ENCODE peak calls at places on chromosomes 16 and 17, in four cellular contexts. One of them, this sample, is unnamed.
A peak's percentile ranks its signal among the peaks of the same experiment; 100 is the strongest.

GRCh38 chr17:29176500-29177351 is 3.5 kb downstream of the MYO18A start:
- DNase-seq in fibroblast of lung: peak; percentile 44
- DNase-seq in AG09309: no peak
- DNase-seq in stimulated activated CD8-positive, alpha-beta memory T cell treated with anti-CD3 and anti-CD28 coated beads, Interleukin-2, amount 100 ng/mL, for 48 hours: no peak
- DNase-seq in this sample: no peak

GRCh38 chr17:7133424-7133823 is 18.8 kb upstream of the ASGR2 start:
- DNase-seq in AG09309: no peak
- DNase-seq in stimulated activated CD8-positive, alpha-beta memory T cell treated with anti-CD3 and anti-CD28 coated beads, Interleukin-2, amount 100 ng/mL, for 48 hours: peak; percentile 36
- DNase-seq in fibroblast of lung: no peak
- DNase-seq in this sample: no peak

GRCh38 chr17:42667088-42667951 is 8.2 kb downstream of the TUBG2 start:
- DNase-seq in stimulated activated CD8-positive, alpha-beta memory T cell treated with anti-CD3 and anti-CD28 coated beads, Interleukin-2, amount 100 ng/mL, for 48 hours: no peak
- DNase-seq in AG09309: no peak
- DNase-seq in fibroblast of lung: peak; percentile 81
- DNase-seq in this sample: peak; percentile 72

GRCh38 chr16:68214726-68215125 is 21.2 kb downstream of the ESRP2 start:
- DNase-seq in AG09309: no peak
- DNase-seq in stimulated activated CD8-positive, alpha-beta memory T cell treated with anti-CD3 and anti-CD28 coated beads, Interleukin-2, amount 100 ng/mL, for 48 hours: no peak
- DNase-seq in fibroblast of lung: no peak
- DNase-seq in this sample: no peak

GRCh38 chr16:84351630-84352029 is 16.7 kb upstream of the ATP2C2 start:
- DNase-seq in fibroblast of lung: no peak
- DNase-seq in AG09309: no peak
- DNase-seq in stimulated activated CD8-positive, alpha-beta memory T cell treated with anti-CD3 and anti-CD28 coated beads, Interleukin-2, amount 100 ng/mL, for 48 hours: no peak
- DNase-seq in this sample: no peak

GRCh38 chr16:57788252-57788841 is 13.9 kb downstream of the KIFC3 start:
- DNase-seq in stimulated activated CD8-positive, alpha-beta memory T cell treated with anti-CD3 and anti-CD28 coated beads, Interleukin-2, amount 100 ng/mL, for 48 hours: no peak
- DNase-seq in fibroblast of lung: no peak
- DNase-seq in AG09309: no peak
- DNase-seq in this sample: no peak

GRCh38 chr17:354651-355556 is 2.3 kb upstream of the RPH3AL start:
- DNase-seq in fibroblast of lung: no peak
- DNase-seq in stimulated activated CD8-positive, alpha-beta memory T cell treated with anti-CD3 and anti-CD28 coated beads, Interleukin-2, amount 100 ng/mL, for 48 hours: no peak
- DNase-seq in AG09309: no peak
- DNase-seq in this sample: no peak

GRCh38 chr17:56653877-56654276 is 60.4 kb downstream of the NOG start:
- DNase-seq in stimulated activated CD8-positive, alpha-beta memory T cell treated with anti-CD3 and anti-CD28 coated beads, Interleukin-2, amount 100 ng/mL, for 48 hours: peak; percentile 18
- DNase-seq in AG09309: no peak
- DNase-seq in fibroblast of lung: peak; percentile 52
- DNase-seq in this sample: peak; percentile 48

GRCh38 chr16:4179020-4179419 is 62.8 kb upstream of the ADCY9 start:
- DNase-seq in fibroblast of lung: peak; percentile 26
- DNase-seq in stimulated activated CD8-positive, alpha-beta memory T cell treated with anti-CD3 and anti-CD28 coated beads, Interleukin-2, amount 100 ng/mL, for 48 hours: no peak
- DNase-seq in AG09309: no peak
- DNase-seq in this sample: no peak

GRCh38 chr16:89721644-89722391 is 481 bp downstream of the ZNF276 start:
- DNase-seq in fibroblast of lung: peak; percentile 51
- DNase-seq in AG09309: no peak
- DNase-seq in stimulated activated CD8-positive, alpha-beta memory T cell treated with anti-CD3 and anti-CD28 coated beads, Interleukin-2, amount 100 ng/mL, for 48 hours: peak; percentile 78
- DNase-seq in this sample: no peak

GRCh38 chr16:60077791-60078280 is 1343.7 kb upstream of the GOT2 start:
- DNase-seq in AG09309: no peak
- DNase-seq in fibroblast of lung: no peak
- DNase-seq in stimulated activated CD8-positive, alpha-beta memory T cell treated with anti-CD3 and anti-CD28 coated beads, Interleukin-2, amount 100 ng/mL, for 48 hours: no peak
- DNase-seq in this sample: no peak

GRCh38 chr17:38869647-38870258 is at the start of gene LASP1:
- DNase-seq in stimulated activated CD8-positive, alpha-beta memory T cell treated with anti-CD3 and anti-CD28 coated beads, Interleukin-2, amount 100 ng/mL, for 48 hours: peak; percentile 91
- DNase-seq in fibroblast of lung: peak; percentile 86
- DNase-seq in AG09309: peak; percentile 57
- DNase-seq in this sample: peak; percentile 86

GRCh38 chr17:1315891-1316403 is 36.5 kb downstream of the TRARG1 start:
- DNase-seq in stimulated activated CD8-positive, alpha-beta memory T cell treated with anti-CD3 and anti-CD28 coated beads, Interleukin-2, amount 100 ng/mL, for 48 hours: no peak
- DNase-seq in AG09309: no peak
- DNase-seq in fibroblast of lung: no peak
- DNase-seq in this sample: no peak

GRCh38 chr16:627458-628239 is 3.1 kb upstream of the WFIKKN1 start:
- DNase-seq in fibroblast of lung: no peak
- DNase-seq in AG09309: no peak
- DNase-seq in stimulated activated CD8-positive, alpha-beta memory T cell treated with anti-CD3 and anti-CD28 coated beads, Interleukin-2, amount 100 ng/mL, for 48 hours: no peak
- DNase-seq in this sample: no peak

GRCh38 chr17:9241774-9242496 is 220.6 kb downstream of the NTN1 start:
- DNase-seq in AG09309: no peak
- DNase-seq in stimulated activated CD8-positive, alpha-beta memory T cell treated with anti-CD3 and anti-CD28 coated beads, Interleukin-2, amount 100 ng/mL, for 48 hours: no peak
- DNase-seq in fibroblast of lung: no peak
- DNase-seq in this sample: no peak

GRCh38 chr17:61364463-61364846 is 35.2 kb upstream of the TBX2 start:
- DNase-seq in stimulated activated CD8-positive, alpha-beta memory T cell treated with anti-CD3 and anti-CD28 coated beads, Interleukin-2, amount 100 ng/mL, for 48 hours: no peak
- DNase-seq in AG09309: no peak
- DNase-seq in fibroblast of lung: no peak
- DNase-seq in this sample: no peak

GRCh38 chr17:49132317-49132698 is 261 bp upstream of the B4GALNT2 start:
- DNase-seq in AG09309: no peak
- DNase-seq in fibroblast of lung: no peak
- DNase-seq in stimulated activated CD8-positive, alpha-beta memory T cell treated with anti-CD3 and anti-CD28 coated beads, Interleukin-2, amount 100 ng/mL, for 48 hours: no peak
- DNase-seq in this sample: no peak

GRCh38 chr16:70738083-70738977 is 52.5 kb upstream of the MTSS2 start:
- DNase-seq in stimulated activated CD8-positive, alpha-beta memory T cell treated with anti-CD3 and anti-CD28 coated beads, Interleukin-2, amount 100 ng/mL, for 48 hours: peak; percentile 21
- DNase-seq in AG09309: no peak
- DNase-seq in fibroblast of lung: peak; percentile 40
- DNase-seq in this sample: peak; percentile 72

GRCh38 chr17:15341385-15341849 is at the start of gene TEKT3:
- DNase-seq in stimulated activated CD8-positive, alpha-beta memory T cell treated with anti-CD3 and anti-CD28 coated beads, Interleukin-2, amount 100 ng/mL, for 48 hours: peak; percentile 5
- DNase-seq in AG09309: no peak
- DNase-seq in fibroblast of lung: peak; percentile 73
- DNase-seq in this sample: no peak

GRCh38 chr17:64938925-64939474 is 19.7 kb upstream of the LRRC37A3 start:
- DNase-seq in AG09309: no peak
- DNase-seq in stimulated activated CD8-positive, alpha-beta memory T cell treated with anti-CD3 and anti-CD28 coated beads, Interleukin-2, amount 100 ng/mL, for 48 hours: peak; percentile 36
- DNase-seq in fibroblast of lung: no peak
- DNase-seq in this sample: no peak

GRCh38 chr16:79008869-79009179 is 591.7 kb downstream of the MAF start:
- DNase-seq in stimulated activated CD8-positive, alpha-beta memory T cell treated with anti-CD3 and anti-CD28 coated beads, Interleukin-2, amount 100 ng/mL, for 48 hours: no peak
- DNase-seq in fibroblast of lung: no peak
- DNase-seq in AG09309: no peak
- DNase-seq in this sample: no peak

GRCh38 chr16:57374067-57374534 is 1.8 kb downstream of the CX3CL1 start:
- DNase-seq in AG09309: no peak
- DNase-seq in stimulated activated CD8-positive, alpha-beta memory T cell treated with anti-CD3 and anti-CD28 coated beads, Interleukin-2, amount 100 ng/mL, for 48 hours: no peak
- DNase-seq in fibroblast of lung: peak; percentile 85
- DNase-seq in this sample: no peak

This sample was measured in GM04504.